ENCODE peak calls at places on chromosomes 4 and X, in five cellular contexts. M, Q, L, T and R are unnamed samples.

GRCh38 chr4:182642831-182643230 is 274.4 kb downstream of the DCTD start:
- DNase-seq in M (peak; percentile 66), Q (no peak), L (no peak), T (no peak), R (no peak)

GRCh38 chrX:107559506-107559905 is 68.8 kb upstream of the PRPS1 start:
- DNase-seq in M (peak; percentile 16), Q (no peak), L (no peak), T (no peak), R (no peak)

GRCh38 chr4:9384126-9384525 is 21.2 kb downstream of the USP17L30 start:
- DNase-seq in M (no peak), Q (no peak), L (no peak), T (no peak), R (no peak)

GRCh38 chr4:163755013-163755412 is 260.5 kb downstream of the TMA16 start:
- DNase-seq in M (peak; percentile 43), Q (no peak), L (peak; percentile 30), T (no peak), R (peak; percentile 40)

GRCh38 chrX:153885968-153886903 is at the start of gene L1CAM:
- DNase-seq in M (no peak), Q (no peak), L (peak; percentile 54), T (no peak), R (no peak)

GRCh38 chrX:153440556-153441135 is 5.2 kb downstream of the TREX2 start:
- DNase-seq in M (no peak), Q (no peak), L (no peak), T (no peak), R (no peak)

GRCh38 chr4:58776627-58777026 is 1666.4 kb upstream of the IGFBP7 start:
- DNase-seq in M (peak; percentile 90), Q (no peak), L (no peak), T (no peak), R (no peak)

GRCh38 chr4:136650541-136651277 is 881.6 kb downstream of the PCDH18 start:
- DNase-seq in M (peak; percentile 62), Q (no peak), L (no peak), T (no peak), R (no peak)

GRCh38 chrX:120468825-120469525 is at the start of gene LAMP2:
- DNase-seq in M (peak; percentile 86), Q (peak; percentile 94), L (peak; percentile 91), T (peak; percentile 61), R (peak; percentile 74)

GRCh38 chr4:88533937-88534750 is 10.6 kb upstream of the PYURF start:
- DNase-seq in M (peak; percentile 94), Q (no peak), L (peak; percentile 23), T (no peak), R (no peak)

GRCh38 chrX:20373063-20373462 is 106.4 kb upstream of the RPS6KA3 start:
- DNase-seq in M (no peak), Q (no peak), L (no peak), T (no peak), R (no peak)

GRCh38 chrX:147550217-147550616 is 361.5 kb upstream of the FMR1 start:
- DNase-seq in M (no peak), Q (no peak), L (peak; percentile 61), T (no peak), R (no peak)

GRCh38 chr4:37392540-37393255 is 148.2 kb downstream of the NWD2 start:
- DNase-seq in M (no peak), Q (peak; percentile 65), L (peak; percentile 17), T (no peak), R (no peak)

GRCh38 chrX:48278958-48279357 is 23.8 kb downstream of the SSX1 start:
- DNase-seq in M (no peak), Q (no peak), L (peak; percentile 23), T (no peak), R (no peak)

GRCh38 chrX:100973411-100973810 is 3.9 kb downstream of the ARL13A start:
- DNase-seq in M (peak; percentile 87), Q (no peak), L (no peak), T (no peak), R (no peak)

GRCh38 chr4:184644553-184645307 is 4.5 kb downstream of the CASP3 start:
- DNase-seq in M (peak; percentile 40), Q (no peak), L (peak; percentile 24), T (no peak), R (no peak)

GRCh38 chr4:150457802-150458201 is 124.1 kb upstream of the MAB21L2 start:
- DNase-seq in M (no peak), Q (no peak), L (no peak), T (no peak), R (no peak)

GRCh38 chr4:14749910-14750309 is 252.4 kb upstream of the CPEB2 start:
- DNase-seq in M (no peak), Q (no peak), L (peak; percentile 30), T (no peak), R (no peak)

GRCh38 chr4:14607578-14607977 is 394.7 kb upstream of the CPEB2 start:
- DNase-seq in M (no peak), Q (no peak), L (no peak), T (no peak), R (no peak)

GRCh38 chrX:13215729-13216128 is 104.1 kb downstream of the ATXN3L start:
- DNase-seq in M (peak; percentile 70), Q (no peak), L (no peak), T (no peak), R (no peak)

GRCh38 chr4:680931-681645 is 6.7 kb downstream of the MYL5 start:
- DNase-seq in M (no peak), Q (no peak), L (peak; percentile 77), T (peak; percentile 46), R (no peak)

GRCh38 chr4:150082241-150082640 is 4.0 kb downstream of the DCLK2 start:
- DNase-seq in M (no peak), Q (no peak), L (no peak), T (no peak), R (no peak)

GRCh38 chrX:32170481-32170880 is 1040.9 kb downstream of the DMD start:
- DNase-seq in M (no peak), Q (no peak), L (no peak), T (no peak), R (no peak)

GRCh38 chr4:118732591-118733330 is 47.6 kb downstream of the METTL14 start:
- DNase-seq in M (peak; percentile 58), Q (no peak), L (no peak), T (no peak), R (no peak)

GRCh38 chrX:51894697-51895336 is 1.4 kb downstream of the MAGED1 start:
- DNase-seq in M (peak; percentile 31), Q (no peak), L (peak; percentile 26), T (no peak), R (no peak)

GRCh38 chrX:136880003-136880451 is 498 bp downstream of the RBMX start:
- DNase-seq in M (no peak), Q (peak; percentile 68), L (peak; percentile 11), T (peak; percentile 15), R (peak; percentile 36)

GRCh38 chrX:12210196-12210815 is 72.0 kb downstream of the FRMPD4 start:
- DNase-seq in M (peak; percentile 78), Q (no peak), L (no peak), T (no peak), R (no peak)

GRCh38 chrX:12206413-12206812 is 68.1 kb downstream of the FRMPD4 start:
- DNase-seq in M (no peak), Q (no peak), L (no peak), T (no peak), R (no peak)

DNA sequence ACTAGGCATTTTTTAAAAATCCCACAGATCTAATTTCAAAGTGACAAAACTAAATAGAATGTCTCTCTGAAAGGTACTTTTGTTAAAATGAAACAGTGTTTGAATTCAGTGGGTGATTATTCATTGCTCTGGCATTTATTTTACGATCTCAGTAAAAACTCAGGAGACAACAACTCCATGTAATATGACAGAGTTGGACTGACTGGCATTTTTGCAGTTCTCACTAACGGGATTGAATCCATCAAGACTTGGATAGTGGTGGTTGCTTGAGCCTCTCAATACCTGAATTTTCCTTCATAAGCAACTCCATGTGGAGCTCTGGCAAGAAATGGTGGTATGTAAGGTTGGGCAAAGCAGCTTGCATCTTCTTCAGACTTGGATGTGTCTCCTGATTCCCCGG is 72.6 kb downstream of the FRMPD4 start:
- DNase-seq in M (peak; percentile 31), Q (no peak), L (no peak), T (no peak), R (no peak)
- H3K4me3 ChIP-seq in M (peak overlapping the region; percentile 8), Q (no peak overlapping the region), L (no peak overlapping the region), T (no peak overlapping the region), R (no peak overlapping the region)

GRCh38 chr4:7206385-7206784 is 14.0 kb downstream of the SORCS2 start:
- DNase-seq in M (peak; percentile 76), Q (peak; percentile 80), L (no peak), T (no peak), R (no peak)
- H3K27ac ChIP-seq in M (peak overlapping the region; percentile 77), Q (peak overlapping the region; percentile 80), L (no peak overlapping the region), T (no peak overlapping the region), R (no peak overlapping the region)

GRCh38 chr4:83109480-83110221 is 4.9 kb downstream of the PLAC8 start:
- DNase-seq in M (peak; percentile 3), Q (no peak), L (peak; percentile 78), T (no peak), R (peak; percentile 34)

GRCh38 chr4:83110222-83110945 is 4.1 kb downstream of the PLAC8 start:
- DNase-seq in M (peak; percentile 64), Q (peak; percentile 90), L (peak; percentile 95), T (peak; percentile 73), R (peak; percentile 86)

GRCh38 chr4:83112239-83112638 is 2.3 kb downstream of the PLAC8 start:
- DNase-seq in M (no peak), Q (no peak), L (no peak), T (no peak), R (peak; percentile 37)

GRCh38 chr4:83112678-83113428 is 1.7 kb downstream of the PLAC8 start:
- DNase-seq in M (peak; percentile 12), Q (no peak), L (peak; percentile 33), T (no peak), R (peak; percentile 59)

DNA sequence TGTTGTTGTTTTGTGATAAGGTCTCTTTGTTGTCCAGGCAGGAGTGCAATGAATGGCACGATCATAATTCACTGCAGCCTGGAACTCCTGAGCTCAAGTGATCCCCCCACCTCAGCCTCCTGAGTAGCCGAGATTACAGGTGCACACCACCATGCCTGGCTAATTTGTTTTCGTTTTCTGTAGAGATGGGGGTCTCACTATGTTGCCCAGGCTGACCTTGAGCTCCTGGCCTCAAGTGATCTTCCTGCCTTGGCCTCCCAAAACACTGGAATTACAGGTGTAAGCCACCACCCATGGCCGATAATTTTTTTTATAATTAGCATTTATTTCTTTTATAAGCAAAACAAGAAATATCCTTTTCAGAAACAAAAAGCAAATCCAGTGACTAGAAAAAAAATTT is 3.6 kb downstream of the PLAC8 start:
- DNase-seq in M (no peak), Q (no peak), L (no peak), T (no peak), R (no peak)
- H3K4me1 ChIP-seq in M (peaks cover 1% of the 10 kb centered on the region), Q (no peaks in the 10 kb centered on the region), L (peaks cover 20% of the 10 kb centered on the region), T (peaks cover 36% of the 10 kb centered on the region), R (peaks cover 29% of the 10 kb centered on the region)

GRCh38 chr4:113659127-113659526 is 102.4 kb downstream of the CAMK2D start:
- DNase-seq in M (no peak), Q (no peak), L (no peak), T (no peak), R (no peak)

GRCh38 chr4:113653871-113654270 is 107.7 kb downstream of the CAMK2D start:
- DNase-seq in M (no peak), Q (no peak), L (no peak), T (no peak), R (no peak)

DNA sequence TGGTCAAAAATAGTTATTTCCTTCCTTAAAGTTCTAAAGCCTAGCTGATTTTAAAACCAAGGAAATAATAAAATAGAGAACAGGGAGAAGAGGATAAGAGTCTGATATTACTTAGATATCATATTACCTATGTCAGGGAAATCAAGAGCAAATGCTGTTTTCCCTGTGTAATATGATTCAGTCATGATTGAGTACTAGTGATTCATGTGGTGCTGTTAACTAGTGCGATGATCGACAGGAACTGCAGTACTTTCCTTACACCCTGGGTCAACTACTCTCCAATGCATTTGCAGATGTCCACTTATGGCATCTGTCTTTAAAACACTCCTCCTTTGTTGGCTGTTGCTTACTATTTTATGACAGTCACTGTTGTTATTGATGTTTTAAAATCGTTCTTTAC is 103.7 kb downstream of the CAMK2D start:
- DNase-seq in M (peak; percentile 69), Q (no peak), L (no peak), T (no peak), R (no peak)
- H3K4me3 ChIP-seq in M (no peak overlapping the region), Q (no peak overlapping the region), L (peak overlapping the region; percentile 10), T (no peak overlapping the region), R (no peak overlapping the region)